ENCODE peak calls at places on chromosomes 11 and 22, in four cellular contexts. One of them, this sample, is unnamed.

GRCh38 chr22:42270512-42271190 is at the start of gene TCF20:
- DNase-seq in fibroblast of lung: peak; percentile 63
- DNase-seq in heart left ventricle: peak; percentile 78
- DNase-seq in body of pancreas: peak; percentile 79
- DNase-seq in this sample: peak; percentile 25

GRCh38 chr22:40485813-40486610 is 115.6 kb downstream of the SGSM3 start:
- DNase-seq in fibroblast of lung: peak; percentile 48
- DNase-seq in heart left ventricle: no peak
- DNase-seq in body of pancreas: no peak
- DNase-seq in this sample: no peak

GRCh38 chr11:125287467-125288232 is 123.1 kb downstream of the PKNOX2 start:
- DNase-seq in fibroblast of lung: peak; percentile 26
- DNase-seq in heart left ventricle: peak; percentile 76
- DNase-seq in body of pancreas: peak; percentile 22
- DNase-seq in this sample: peak; percentile 36

GRCh38 chr11:36672815-36673450 is 74.9 kb upstream of the RAG2 start:
- DNase-seq in fibroblast of lung: peak; percentile 61
- DNase-seq in heart left ventricle: no peak
- DNase-seq in body of pancreas: peak; percentile 54
- DNase-seq in this sample: peak; percentile 3

GRCh38 chr22:19879248-19879575 is 24.5 kb upstream of the GNB1L start:
- DNase-seq in fibroblast of lung: no peak
- DNase-seq in heart left ventricle: no peak
- DNase-seq in body of pancreas: no peak
- DNase-seq in this sample: no peak

GRCh38 chr22:18968011-18968749 is 32.1 kb upstream of the PRODH start:
- DNase-seq in fibroblast of lung: peak; percentile 14
- DNase-seq in heart left ventricle: peak; percentile 44
- DNase-seq in body of pancreas: peak; percentile 31
- DNase-seq in this sample: no peak

GRCh38 chr11:64914123-64914522 is 2.9 kb downstream of the ATG2A start:
- DNase-seq in fibroblast of lung: no peak
- DNase-seq in heart left ventricle: no peak
- DNase-seq in body of pancreas: no peak
- DNase-seq in this sample: no peak

GRCh38 chr11:83219095-83219494 is 25.6 kb downstream of the ANKRD42 start:
- DNase-seq in fibroblast of lung: no peak
- DNase-seq in heart left ventricle: no peak
- DNase-seq in body of pancreas: no peak
- DNase-seq in this sample: no peak

GRCh38 chr11:119284344-119285157 is 32.4 kb downstream of the MCAM start:
- DNase-seq in fibroblast of lung: peak; percentile 63
- DNase-seq in heart left ventricle: no peak
- DNase-seq in body of pancreas: peak; percentile 16
- DNase-seq in this sample: no peak

GRCh38 chr11:87356428-87356827 is 318.7 kb downstream of the TMEM135 start:
- DNase-seq in fibroblast of lung: no peak
- DNase-seq in heart left ventricle: no peak
- DNase-seq in body of pancreas: no peak
- DNase-seq in this sample: no peak

GRCh38 chr11:117822031-117822521 is 2.5 kb downstream of the FXYD2 start:
- DNase-seq in fibroblast of lung: no peak
- DNase-seq in heart left ventricle: peak; percentile 56
- DNase-seq in body of pancreas: peak; percentile 71
- DNase-seq in this sample: no peak

GRCh38 chr11:23112987-23113886 is 253.0 kb upstream of the CCDC179 start:
- DNase-seq in fibroblast of lung: peak; percentile 68
- DNase-seq in heart left ventricle: no peak
- DNase-seq in body of pancreas: peak; percentile 86
- DNase-seq in this sample: peak; percentile 2

GRCh38 chr11:45876401-45876800 is 9.1 kb upstream of the MAPK8IP1 start:
- DNase-seq in fibroblast of lung: no peak
- DNase-seq in heart left ventricle: no peak
- DNase-seq in body of pancreas: no peak
- DNase-seq in this sample: no peak

GRCh38 chr22:38230108-38230825 is 28.5 kb downstream of the MAFF start:
- DNase-seq in fibroblast of lung: peak; percentile 47
- DNase-seq in heart left ventricle: peak; percentile 50
- DNase-seq in body of pancreas: peak; percentile 64
- DNase-seq in this sample: no peak

GRCh38 chr11:65558785-65559509 is 788 bp upstream of the LTBP3 start:
- DNase-seq in fibroblast of lung: peak; percentile 49
- DNase-seq in heart left ventricle: peak; percentile 82
- DNase-seq in body of pancreas: peak; percentile 56
- DNase-seq in this sample: no peak

GRCh38 chr22:42178910-42179495 is 48.4 kb upstream of the CYP2D6 start:
- DNase-seq in fibroblast of lung: no peak
- DNase-seq in heart left ventricle: no peak
- DNase-seq in body of pancreas: no peak
- DNase-seq in this sample: no peak

GRCh38 chr11:63843042-63843441 is 4.1 kb downstream of the MARK2 start:
- DNase-seq in fibroblast of lung: no peak
- DNase-seq in heart left ventricle: no peak
- DNase-seq in body of pancreas: peak; percentile 60
- DNase-seq in this sample: no peak

GRCh38 chr11:45859661-45860140 is 12.4 kb downstream of the CRY2 start:
- DNase-seq in fibroblast of lung: peak; percentile 99
- DNase-seq in heart left ventricle: peak; percentile 96
- DNase-seq in body of pancreas: peak; percentile 95
- DNase-seq in this sample: peak; percentile 99

GRCh38 chr11:8987446-8987845 is 16.4 kb downstream of the NRIP3 start:
- DNase-seq in fibroblast of lung: no peak
- DNase-seq in heart left ventricle: no peak
- DNase-seq in body of pancreas: no peak
- DNase-seq in this sample: no peak

GRCh38 chr11:79809487-79809886 is 368.7 kb upstream of the TENM4 start:
- DNase-seq in fibroblast of lung: no peak
- DNase-seq in heart left ventricle: no peak
- DNase-seq in body of pancreas: peak; percentile 2
- DNase-seq in this sample: no peak

GRCh38 chr22:42437488-42438292 is 5.5 kb upstream of the NFAM1 start:
- DNase-seq in fibroblast of lung: peak; percentile 33
- DNase-seq in heart left ventricle: peak; percentile 72
- DNase-seq in body of pancreas: peak; percentile 76
- DNase-seq in this sample: no peak

GRCh38 chr11:94993400-94993943 is 20.0 kb downstream of the KDM4D start:
- DNase-seq in fibroblast of lung: no peak
- DNase-seq in heart left ventricle: no peak
- DNase-seq in body of pancreas: no peak
- DNase-seq in this sample: no peak

GRCh38 chr22:17774206-17774927 is at the start of gene BID:
- DNase-seq in fibroblast of lung: no peak
- DNase-seq in heart left ventricle: peak; percentile 62
- DNase-seq in body of pancreas: peak; percentile 45
- DNase-seq in this sample: no peak

GRCh38 chr11:134429104-134429503 is 17.1 kb upstream of the B3GAT1 start:
- DNase-seq in fibroblast of lung: no peak
- DNase-seq in heart left ventricle: no peak
- DNase-seq in body of pancreas: no peak
- DNase-seq in this sample: no peak

GRCh38 chr22:38788417-38788816 is 5.5 kb downstream of the DNAL4 start:
- DNase-seq in fibroblast of lung: peak; percentile 98
- DNase-seq in heart left ventricle: peak; percentile 67
- DNase-seq in body of pancreas: peak; percentile 85
- DNase-seq in this sample: peak; percentile 76

GRCh38 chr22:25706197-25706596 is 35.8 kb upstream of the MYO18B start:
- DNase-seq in fibroblast of lung: no peak
- DNase-seq in heart left ventricle: no peak
- DNase-seq in body of pancreas: no peak
- DNase-seq in this sample: no peak
- H3K4me3 ChIP-seq in fibroblast of lung: no peak overlapping the region
- H3K4me3 ChIP-seq in heart left ventricle: no peak overlapping the region
- H3K4me3 ChIP-seq in body of pancreas: no peak overlapping the region
- H3K4me3 ChIP-seq in this sample: no peak overlapping the region

GRCh38 chr11:56885182-56885581 is 103.5 kb upstream of the OR5AK2 start:
- DNase-seq in fibroblast of lung: no peak
- DNase-seq in heart left ventricle: no peak
- DNase-seq in body of pancreas: peak; percentile 74
- DNase-seq in this sample: no peak

GRCh38 chr11:56887940-56888339 is 100.8 kb upstream of the OR5AK2 start:
- DNase-seq in fibroblast of lung: no peak
- DNase-seq in heart left ventricle: no peak
- DNase-seq in body of pancreas: no peak
- DNase-seq in this sample: no peak

GRCh38 chr11:56886465-56886864 is 102.2 kb upstream of the OR5AK2 start:
- DNase-seq in fibroblast of lung: no peak
- DNase-seq in heart left ventricle: no peak
- DNase-seq in body of pancreas: no peak
- DNase-seq in this sample: no peak

GRCh38 chr11:56885854-56886253 is 102.9 kb upstream of the OR5AK2 start:
- DNase-seq in fibroblast of lung: no peak
- DNase-seq in heart left ventricle: no peak
- DNase-seq in body of pancreas: no peak
- DNase-seq in this sample: no peak

DNA sequence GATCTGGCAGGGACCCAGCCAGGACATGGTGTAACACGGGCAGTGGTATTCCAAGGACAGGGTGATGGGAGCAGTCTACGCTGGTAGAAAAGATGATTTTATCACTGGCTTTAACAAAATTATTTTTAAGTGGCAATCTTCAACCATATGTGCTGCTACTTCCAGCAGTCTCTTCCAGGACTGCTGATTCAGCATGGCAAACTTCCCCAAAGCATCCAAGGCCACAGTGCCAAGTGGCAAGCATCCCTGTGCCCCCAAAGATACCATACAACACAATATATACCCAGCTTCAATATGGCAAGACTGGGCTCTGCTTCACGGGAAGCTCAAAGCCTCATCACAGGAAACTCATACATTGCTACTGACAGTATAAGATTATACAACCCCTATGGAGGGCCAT is 105.1 kb upstream of the OR5AK2 start:
- DNase-seq in fibroblast of lung: no peak
- DNase-seq in heart left ventricle: no peak
- DNase-seq in body of pancreas: no peak
- DNase-seq in this sample: no peak
- H3K4me3 ChIP-seq in fibroblast of lung: no peak overlapping the region
- H3K4me3 ChIP-seq in heart left ventricle: no peak overlapping the region
- H3K4me3 ChIP-seq in body of pancreas: no peak overlapping the region
- H3K4me3 ChIP-seq in this sample: no peak overlapping the region

GRCh38 chr22:33906954-33907353 is 13.3 kb downstream of the LARGE1 start:
- DNase-seq in fibroblast of lung: no peak
- DNase-seq in heart left ventricle: no peak
- DNase-seq in body of pancreas: no peak
- DNase-seq in this sample: no peak

GRCh38 chr22:33909906-33910305 is 10.4 kb downstream of the LARGE1 start:
- DNase-seq in fibroblast of lung: no peak
- DNase-seq in heart left ventricle: no peak
- DNase-seq in body of pancreas: no peak
- DNase-seq in this sample: no peak

GRCh38 chr22:33908201-33909074 is 11.8 kb downstream of the LARGE1 start:
- DNase-seq in fibroblast of lung: no peak
- DNase-seq in heart left ventricle: no peak
- DNase-seq in body of pancreas: no peak
- DNase-seq in this sample: no peak

GRCh38 chr22:33906475-33906874 is 13.8 kb downstream of the LARGE1 start:
- DNase-seq in fibroblast of lung: no peak
- DNase-seq in heart left ventricle: no peak
- DNase-seq in body of pancreas: no peak
- DNase-seq in this sample: no peak

GRCh38 chr22:33909075-33909458 is 11.2 kb downstream of the LARGE1 start:
- DNase-seq in fibroblast of lung: peak; percentile 70
- DNase-seq in heart left ventricle: no peak
- DNase-seq in body of pancreas: no peak
- DNase-seq in this sample: no peak
- H3K4me3 ChIP-seq in fibroblast of lung: no peak overlapping the region
- H3K4me3 ChIP-seq in heart left ventricle: no peak overlapping the region
- H3K4me3 ChIP-seq in body of pancreas: no peak overlapping the region
- H3K4me3 ChIP-seq in this sample: no peak overlapping the region

GRCh38 chr22:30605449-30606110 is 1.4 kb upstream of the TCN2 start:
- DNase-seq in fibroblast of lung: peak; percentile 57
- DNase-seq in heart left ventricle: peak; percentile 48
- DNase-seq in body of pancreas: peak; percentile 68
- DNase-seq in this sample: no peak
- H3K4me3 ChIP-seq in fibroblast of lung: peak overlapping the region; percentile 56
- H3K4me3 ChIP-seq in heart left ventricle: peak overlapping the region; percentile 76
- H3K4me3 ChIP-seq in body of pancreas: no peak overlapping the region
- H3K4me3 ChIP-seq in this sample: peak overlapping the region; percentile 55

GRCh38 chr11:830295-831131 is 2.2 kb upstream of the CD151 start:
- DNase-seq in fibroblast of lung: peak; percentile 55
- DNase-seq in heart left ventricle: peak; percentile 85
- DNase-seq in body of pancreas: no peak
- DNase-seq in this sample: no peak
- H3K4me3 ChIP-seq in fibroblast of lung: no peak overlapping the region
- H3K4me3 ChIP-seq in heart left ventricle: peak overlapping the region; percentile 48
- H3K4me3 ChIP-seq in body of pancreas: no peak overlapping the region
- H3K4me3 ChIP-seq in this sample: peak overlapping the region; percentile 42

DNA sequence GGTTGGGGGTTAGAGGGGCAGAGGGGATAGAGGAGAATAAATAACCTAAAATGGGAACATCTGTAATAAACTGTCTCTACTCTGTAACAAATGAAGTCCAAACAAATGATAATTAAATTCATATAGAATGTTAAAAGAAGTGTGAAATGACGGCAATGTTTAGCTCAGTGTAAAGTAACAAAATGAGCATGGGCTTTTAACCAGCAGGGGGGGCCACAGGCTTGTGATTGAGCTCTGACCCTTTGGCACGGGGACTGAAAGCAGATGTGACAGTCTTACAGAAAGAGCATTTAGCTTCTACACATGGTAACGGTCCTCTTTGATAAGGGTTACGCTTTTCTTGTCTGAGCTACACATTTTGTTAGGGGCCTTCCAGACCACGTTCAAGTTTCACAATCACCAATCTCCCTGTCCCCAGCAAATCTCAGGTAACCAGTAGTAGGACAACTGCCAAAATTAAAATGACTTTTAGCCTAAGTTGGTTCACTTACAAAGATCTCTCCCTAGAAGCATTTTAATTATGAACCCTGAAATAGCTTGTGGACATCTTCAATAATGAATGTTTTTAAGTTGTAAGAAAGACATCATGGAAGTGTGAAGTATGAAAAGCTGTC is 262.5 kb downstream of the DCDC1 start:
- DNase-seq in fibroblast of lung: peak; percentile 53
- DNase-seq in heart left ventricle: peak; percentile 34
- DNase-seq in body of pancreas: peak; percentile 72
- DNase-seq in this sample: peak; percentile 1
- H3K4me3 ChIP-seq in fibroblast of lung: no peak overlapping the region
- H3K4me3 ChIP-seq in heart left ventricle: no peak overlapping the region
- H3K4me3 ChIP-seq in body of pancreas: no peak overlapping the region
- H3K4me3 ChIP-seq in this sample: no peak overlapping the region

GRCh38 chr22:36367479-36367878 is 20.3 kb downstream of the MYH9 start:
- DNase-seq in fibroblast of lung: no peak
- DNase-seq in heart left ventricle: peak; percentile 47
- DNase-seq in body of pancreas: peak; percentile 46
- DNase-seq in this sample: no peak
- H3K4me3 ChIP-seq in fibroblast of lung: no peak overlapping the region
- H3K4me3 ChIP-seq in heart left ventricle: peak overlapping the region; percentile 15
- H3K4me3 ChIP-seq in body of pancreas: no peak overlapping the region
- H3K4me3 ChIP-seq in this sample: no peak overlapping the region

GRCh38 chr11:16876053-16876752 is 137.8 kb downstream of the C11orf58 start:
- DNase-seq in fibroblast of lung: no peak
- DNase-seq in heart left ventricle: no peak
- DNase-seq in body of pancreas: no peak
- DNase-seq in this sample: no peak
- H3K4me3 ChIP-seq in fibroblast of lung: no peak overlapping the region
- H3K4me3 ChIP-seq in heart left ventricle: no peak overlapping the region
- H3K4me3 ChIP-seq in body of pancreas: no peak overlapping the region
- H3K4me3 ChIP-seq in this sample: no peak overlapping the region